ENCODE peak calls at places on chromosomes 5 and 9, in seven cellular contexts. K is heart right ventricle, D is IMR-90, S is GM06990, A is H7, Q is neuronal stem cell, Z is ovary. O is an unnamed sample. For H3K36me3, the result is how much of the 10 kb centered on the place peaks cover.

GRCh38 chr9:74817281-74818181 is 70.2 kb downstream of the TRPM6 start:
- DNase-seq in K (no peak), D (no peak), S (no peak), A (no peak), Q (no peak), Z (no peak), O (no peak)

GRCh38 chr5:150440948-150441812 is 8.4 kb downstream of the RPS14 start:
- DNase-seq in K (no peak), D (no peak), S (no peak), A (peak), Q (no peak), Z (no peak), O (no peak)

GRCh38 chr9:21728781-21729180 is 73.7 kb upstream of the MTAP start:
- DNase-seq in K (no peak), D (peak), S (no peak), A (no peak), Q (no peak), Z (no peak), O (no peak)

GRCh38 chr9:114141553-114142548 is 13.5 kb upstream of the COL27A1 start:
- DNase-seq in K (no peak), D (peak), S (no peak), A (no peak), Q (no peak), Z (peak), O (peak)

GRCh38 chr5:155193018-155193417 is 179.5 kb downstream of the KIF4B start:
- DNase-seq in K (no peak), D (no peak), S (no peak), A (no peak), Q (no peak), Z (no peak), O (no peak)

GRCh38 chr5:171667341-171668096 is 118.1 kb upstream of the SMIM23 start:
- DNase-seq in K (peak), D (peak), S (no peak), A (peak), Q (peak), Z (no peak), O (peak)

GRCh38 chr9:117414906-117415583 is at the start of gene ASTN2:
- DNase-seq in K (peak), D (no peak), S (peak), A (peak), Q (peak), Z (no peak), O (peak)

GRCh38 chr9:101465330-101465915 is 29.8 kb upstream of the ALDOB start:
- DNase-seq in K (no peak), D (peak), S (no peak), A (peak), Q (peak), Z (no peak), O (no peak)

GRCh38 chr5:80182802-80183645 is 72.8 kb downstream of the SERINC5 start:
- DNase-seq in K (no peak), D (no peak), S (no peak), A (no peak), Q (no peak), Z (no peak), O (no peak)

GRCh38 chr9:124108216-124108615 is 96.6 kb downstream of the LHX2 start:
- DNase-seq in K (no peak), D (no peak), S (no peak), A (no peak), Q (no peak), Z (no peak), O (peak)

GRCh38 chr9:120663380-120663779 is 50.9 kb downstream of the MEGF9 start:
- DNase-seq in K (no peak), D (no peak), S (no peak), A (no peak), Q (no peak), Z (no peak), O (no peak)

GRCh38 chr9:93944011-93944410 is 11.1 kb downstream of the BARX1 start:
- DNase-seq in K (no peak), D (no peak), S (no peak), A (no peak), Q (no peak), Z (no peak), O (no peak)

GRCh38 chr5:93246093-93246855 is 334.7 kb downstream of the NR2F1-AS1 start:
- DNase-seq in K (no peak), D (peak), S (no peak), A (no peak), Q (peak), Z (peak), O (peak)

GRCh38 chr9:3912260-3912659 is 386.5 kb upstream of the RFX3 start:
- DNase-seq in K (no peak), D (no peak), S (no peak), A (no peak), Q (no peak), Z (no peak), O (no peak)

GRCh38 chr5:149442563-149443182 is 63.6 kb upstream of the IL17B start:
- DNase-seq in K (peak), D (peak), S (peak), A (peak), Q (peak), Z (peak), O (peak)

GRCh38 chr5:69248019-69248418 is 13.3 kb downstream of the CDK7 start:
- DNase-seq in K (no peak), D (no peak), S (no peak), A (no peak), Q (no peak), Z (no peak), O (no peak)

GRCh38 chr9:88773627-88774244 is 217.5 kb upstream of the S1PR3 start:
- DNase-seq in K (no peak), D (peak), S (no peak), A (no peak), Q (no peak), Z (no peak), O (no peak)

GRCh38 chr5:53923969-53924876 is 363.8 kb downstream of the NDUFS4 start:
- DNase-seq in K (no peak), D (peak), S (no peak), A (no peak), Q (no peak), Z (no peak), O (peak)

DNA sequence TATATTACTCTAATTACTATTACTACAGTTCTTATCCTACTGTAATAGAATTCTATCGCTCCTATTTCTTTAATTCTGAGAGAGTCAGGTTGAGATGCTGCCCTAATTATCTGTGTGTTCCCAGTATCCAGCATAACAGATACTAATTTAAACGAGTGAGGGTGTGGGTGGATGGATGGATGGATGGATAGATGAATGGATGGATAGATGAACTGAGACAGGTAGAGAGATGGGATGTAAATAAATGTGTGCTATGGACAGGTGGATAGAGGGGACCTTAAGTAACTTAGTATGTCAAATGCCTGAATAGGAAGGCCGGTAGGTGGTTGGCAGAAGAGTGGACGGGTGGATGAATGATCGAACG is 143.6 kb upstream of the ADRA1B start:
- DNase-seq in K (no peak), D (no peak), S (no peak), A (no peak), Q (no peak), Z (no peak), O (no peak)
- H3K4me3 ChIP-seq in K (no peak), D (peak), S (no peak), A (no peak), Q (no peak), Z (peak), O (peak)

DNA sequence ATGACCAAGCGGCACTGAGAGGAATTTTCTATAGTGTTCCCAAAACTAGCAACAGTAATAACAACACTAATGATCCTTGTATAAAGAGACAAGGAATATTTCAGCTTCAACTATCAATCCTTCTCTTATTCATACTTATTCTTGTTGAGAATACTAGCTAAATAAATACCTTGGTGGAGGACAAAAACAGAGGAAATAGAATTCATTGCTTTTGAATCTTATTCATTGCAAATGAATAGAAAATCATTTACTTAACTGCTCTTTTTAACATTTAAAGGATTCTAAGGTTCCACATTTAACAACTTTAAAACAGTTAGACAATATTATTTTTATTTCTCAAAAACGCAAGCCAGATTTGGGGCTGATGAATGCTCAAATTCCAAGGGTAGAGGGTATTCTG is 22.4 kb downstream of the SKIC3 start:
- DNase-seq in K (no peak), D (no peak), S (no peak), A (no peak), Q (no peak), Z (no peak), O (no peak)
- H3K36me3 ChIP-seq in K (half or more), D (under half), S (under half), A (under half), Q (under half), Z (under half), O (under half)

GRCh38 chr5:132677191-132677590 is 3.4 kb downstream of the IL4 start:
- DNase-seq in K (no peak), D (peak), S (no peak), A (peak), Q (no peak), Z (no peak), O (peak)

GRCh38 chr5:132674671-132675506 is 1.1 kb downstream of the IL4 start:
- DNase-seq in K (no peak), D (peak), S (peak), A (peak), Q (no peak), Z (no peak), O (no peak)

GRCh38 chr5:132671000-132671399 is 2.8 kb upstream of the IL4 start:
- DNase-seq in K (no peak), D (no peak), S (no peak), A (no peak), Q (no peak), Z (no peak), O (no peak)

GRCh38 chr5:132675936-132676689 is 2.3 kb downstream of the IL4 start:
- DNase-seq in K (no peak), D (no peak), S (no peak), A (no peak), Q (no peak), Z (no peak), O (no peak)

DNA sequence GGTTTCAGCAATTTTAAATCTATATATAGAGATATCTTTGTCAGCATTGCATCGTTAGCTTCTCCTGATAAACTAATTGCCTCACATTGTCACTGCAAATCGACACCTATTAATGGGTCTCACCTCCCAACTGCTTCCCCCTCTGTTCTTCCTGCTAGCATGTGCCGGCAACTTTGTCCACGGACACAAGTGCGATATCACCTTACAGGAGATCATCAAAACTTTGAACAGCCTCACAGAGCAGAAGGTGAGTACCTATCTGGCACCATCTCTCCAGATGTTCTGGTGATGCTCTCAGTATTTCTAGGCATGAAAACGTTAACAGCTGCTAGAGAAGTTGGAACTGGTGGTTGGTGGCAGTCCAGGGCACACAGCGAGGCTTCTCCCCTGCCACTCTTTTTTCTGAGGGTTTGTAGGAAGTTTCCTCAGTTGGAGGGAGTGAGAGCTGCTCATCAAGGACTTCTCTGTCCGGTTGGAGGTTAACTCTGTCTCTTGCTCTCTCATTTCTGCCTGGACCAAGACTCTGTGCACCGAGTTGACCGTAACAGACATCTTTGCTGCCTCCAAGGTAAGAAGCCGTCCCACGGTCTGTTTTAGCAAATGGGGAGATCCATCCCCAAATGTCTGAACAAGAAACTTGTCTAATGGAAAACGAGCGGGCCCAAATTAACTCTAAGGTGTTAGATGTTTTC is at the start of gene IL4:
- DNase-seq in K (no peak), D (no peak), S (no peak), A (no peak), Q (no peak), Z (no peak), O (no peak)
- H3K4me3 ChIP-seq in K (no peak), D (no peak), S (peak), A (no peak), Q (no peak), Z (no peak), O (no peak)

DNA sequence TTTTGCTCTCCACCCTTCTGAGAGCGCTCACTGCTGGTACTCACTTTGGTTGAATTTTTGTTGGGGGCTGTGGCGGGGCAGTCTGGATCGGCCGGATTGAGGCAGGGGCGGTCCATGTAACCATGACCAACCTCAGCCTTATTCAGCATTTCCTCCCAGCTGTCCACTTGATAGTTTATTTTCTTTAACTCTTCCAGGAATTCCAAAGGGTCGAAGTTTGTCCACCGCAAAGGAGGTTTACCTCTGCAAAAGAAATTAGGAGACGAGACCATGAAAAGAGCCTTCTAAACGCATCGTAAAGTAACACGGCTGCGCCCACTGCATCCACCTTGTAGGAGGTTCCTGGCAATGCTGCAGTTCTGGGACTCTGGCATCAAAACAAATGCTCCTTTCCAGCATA is 36.4 kb downstream of the PTCH1 start:
- DNase-seq in K (no peak), D (no peak), S (no peak), A (no peak), Q (no peak), Z (no peak), O (peak)
- H3K36me3 ChIP-seq in K (half or more), D (under half), S (under half), A (under half), Q (under half), Z (under half), O (half or more)

GRCh38 chr5:32587067-32587551 is 1.8 kb downstream of the SUB1 start:
- DNase-seq in K (no peak), D (no peak), S (no peak), A (no peak), Q (no peak), Z (no peak), O (no peak)
- H3K4me3 ChIP-seq in K (no peak), D (no peak), S (peak), A (no peak), Q (no peak), Z (no peak), O (no peak)

DNA sequence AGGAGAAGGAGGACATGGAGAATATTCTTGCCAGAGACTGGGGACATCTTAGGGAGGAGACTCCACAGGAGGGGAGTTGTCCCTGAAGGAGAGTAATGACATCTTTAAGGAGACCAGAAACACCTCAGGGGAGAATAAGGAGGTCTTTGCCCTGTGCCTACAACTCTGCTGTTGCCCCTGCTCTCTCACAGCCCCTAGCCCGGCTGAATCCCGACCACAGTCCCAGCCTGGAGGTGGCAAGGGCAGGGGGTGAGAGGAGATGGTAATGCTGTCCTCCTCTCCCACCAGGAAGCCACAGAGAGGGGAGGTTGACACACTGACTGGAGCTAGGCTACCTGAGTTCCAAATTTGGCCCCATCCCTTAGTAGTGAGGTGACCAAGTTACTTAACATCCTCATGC is 30.2 kb upstream of the ENHO start:
- DNase-seq in K (no peak), D (no peak), S (no peak), A (no peak), Q (no peak), Z (no peak), O (no peak)
- H3K36me3 ChIP-seq in K (under half), D (under half), S (under half), A (under half), Q (under half), Z (under half), O (under half)

DNA sequence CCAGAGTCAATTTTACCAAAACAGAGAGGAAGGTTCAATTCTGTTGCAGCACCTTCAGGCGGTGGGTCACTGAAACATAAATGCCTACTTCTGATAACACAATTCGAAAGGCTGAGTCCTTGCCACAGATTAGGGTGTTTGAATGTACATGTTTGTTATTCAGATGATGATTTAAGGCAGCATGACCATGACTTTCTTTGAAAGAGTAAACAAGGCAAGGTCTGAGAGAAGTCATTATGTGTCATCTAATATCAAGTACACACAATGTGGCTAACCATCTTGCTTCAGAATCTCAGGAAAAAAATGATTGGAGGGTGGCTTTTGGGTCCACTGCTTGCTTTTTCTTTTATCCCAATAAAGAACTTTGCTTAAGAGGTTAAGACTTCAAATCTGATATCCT is 457.5 kb downstream of the TAF11L14 start:
- DNase-seq in K (no peak), D (no peak), S (no peak), A (no peak), Q (no peak), Z (no peak), O (no peak)
- H3K4me3 ChIP-seq in K (no peak), D (no peak), S (no peak), A (no peak), Q (no peak), Z (no peak), O (no peak)

DNA sequence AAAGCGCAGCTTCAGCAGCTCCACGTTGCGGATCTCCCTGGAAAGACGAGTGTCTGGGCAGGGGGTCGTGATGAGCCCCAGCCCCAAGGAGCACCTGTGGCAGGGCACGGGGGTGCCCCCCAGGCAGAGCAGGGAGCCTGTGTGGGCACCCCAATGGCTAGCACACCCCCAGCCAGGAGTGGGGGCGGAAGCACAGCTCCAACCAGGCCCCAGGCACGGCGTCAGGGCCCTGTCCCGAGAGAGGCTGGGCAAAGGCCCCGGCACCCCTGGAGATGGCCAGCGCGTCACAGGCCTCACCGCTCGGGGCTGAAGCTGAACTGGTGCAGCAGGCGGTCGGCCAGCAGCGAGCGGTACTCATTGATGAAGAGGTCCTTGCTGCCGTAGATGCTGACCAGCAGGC is 7.9 kb downstream of the ANAPC2 start:
- DNase-seq in K (no peak), D (no peak), S (no peak), A (no peak), Q (no peak), Z (no peak), O (no peak)
- H3K36me3 ChIP-seq in K (half or more), D (half or more), S (under half), A (under half), Q (under half), Z (under half), O (under half)

DNA sequence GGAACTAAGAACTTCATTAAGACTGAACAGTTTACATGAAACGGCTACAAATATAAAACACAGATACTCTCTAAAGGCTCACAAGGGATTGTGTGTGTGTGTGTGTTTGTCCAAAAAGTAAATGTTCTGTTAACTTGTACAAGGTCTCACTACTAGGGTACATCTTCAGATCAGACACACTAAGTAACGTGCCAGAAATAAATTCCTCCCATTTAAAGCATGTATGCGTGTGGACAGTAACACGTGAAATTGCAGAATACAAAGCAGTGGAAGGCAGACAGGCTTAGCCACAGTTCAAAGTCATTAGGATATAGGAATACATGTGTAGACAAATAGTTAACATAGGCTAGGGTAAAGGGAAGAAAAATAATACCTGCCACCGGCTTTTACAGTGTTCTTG is 1.8 kb downstream of the BNC2 start:
- DNase-seq in K (no peak), D (peak), S (no peak), A (no peak), Q (no peak), Z (no peak), O (no peak)
- H3K4me3 ChIP-seq in K (no peak), D (peak), S (no peak), A (no peak), Q (no peak), Z (peak), O (peak)

O was measured in SJCRH30.